ENCODE peak calls at places on chromosomes 2 and 18, in nine cellular contexts. F is activated CD8-positive, alpha-beta T cell treated with anti-CD3 and anti-CD28 coated beads for 36 hours; U is A549; I is lower lobe of right lung; Z is astrocyte of the spinal cord; P is mammary epithelial cell; L is left lung; N is hepatocyte; X is fibroblast of mammary gland. M is an unnamed sample.

GRCh38 chr2:230640540-230641011 is 72.1 kb upstream of the CAB39 start:
- DNase-seq in P (peak), U (no peak), Z (peak), L (no peak), N (no peak), X (no peak), I (no peak), F (no peak), M (no peak)

GRCh38 chr2:219495531-219496122 is 3.1 kb upstream of the GMPPA start:
- DNase-seq in N (peak), F (peak), X (peak), Z (peak), L (no peak), I (no peak), P (peak), U (peak), M (peak)

GRCh38 chr2:192379736-192380135 is 185.0 kb upstream of the TMEFF2 start:
- DNase-seq in F (no peak), U (no peak), N (no peak), X (no peak), L (no peak), I (no peak), Z (no peak), P (no peak), M (no peak)

GRCh38 chr2:234770081-234770506 is 181.7 kb upstream of the SH3BP4 start:
- DNase-seq in U (no peak), N (peak), I (no peak), X (no peak), L (no peak), Z (peak), F (no peak), P (no peak), M (no peak)

GRCh38 chr2:23624378-23624777 is 239.4 kb downstream of the KLHL29 start:
- DNase-seq in I (peak), U (peak), Z (no peak), N (no peak), X (peak), L (no peak), P (no peak), F (peak), M (no peak)

GRCh38 chr2:128695646-128696240 is 377.1 kb upstream of the HS6ST1 start:
- DNase-seq in P (no peak), Z (no peak), L (no peak), N (no peak), F (no peak), I (no peak), U (no peak), X (no peak), M (no peak)

GRCh38 chr2:230503798-230504197 is 87.8 kb downstream of the SP100 start:
- DNase-seq in I (no peak), Z (no peak), F (no peak), N (no peak), L (no peak), X (no peak), U (no peak), P (no peak), M (no peak)

GRCh38 chr2:199471443-199472057 is 13.8 kb upstream of the SATB2 start:
- DNase-seq in P (no peak), I (peak), F (peak), X (peak), Z (peak), L (peak), N (peak), U (no peak), M (no peak)

GRCh38 chr2:142315353-142315752 is 184.5 kb upstream of the LRP1B start:
- DNase-seq in P (no peak), X (peak), Z (peak), L (no peak), N (no peak), F (no peak), U (no peak), I (no peak), M (no peak)

GRCh38 chr18:52339891-52340371 is at the start of gene DCC:
- DNase-seq in X (peak), L (peak), F (peak), U (peak), N (peak), I (no peak), P (peak), Z (peak), M (peak)

GRCh38 chr18:23793051-23793450 is 103.8 kb downstream of the LAMA3 start:
- DNase-seq in I (no peak), N (no peak), F (no peak), Z (no peak), P (no peak), U (no peak), L (no peak), X (no peak), M (no peak)

GRCh38 chr18:48814490-48815181 is 136.1 kb downstream of the SMAD7 start:
- DNase-seq in I (peak), Z (peak), F (peak), P (no peak), N (no peak), U (no peak), L (no peak), X (no peak), M (no peak)

GRCh38 chr2:240820014-240820606 is at the start of gene KIF1A:
- DNase-seq in X (no peak), I (no peak), Z (no peak), L (peak), U (no peak), F (peak), P (no peak), N (peak), M (no peak)

GRCh38 chr2:70615222-70615621 is 61.6 kb upstream of the TGFA start:
- DNase-seq in Z (no peak), X (no peak), P (no peak), L (no peak), F (no peak), N (no peak), I (no peak), U (no peak), M (no peak)

GRCh38 chr2:201182650-201183372 is at the start of gene CASP10:
- DNase-seq in N (peak), U (peak), L (no peak), P (peak), Z (peak), X (peak), I (no peak), F (peak), M (peak)

GRCh38 chr2:65377556-65378307 is 54.7 kb downstream of the SPRED2 start:
- DNase-seq in X (peak), U (no peak), I (no peak), L (no peak), P (peak), N (peak), F (peak), Z (peak), M (peak)

GRCh38 chr2:68031546-68032160 is 31.2 kb downstream of the C1D start:
- DNase-seq in U (peak), X (peak), P (peak), N (peak), F (no peak), Z (peak), L (no peak), I (no peak), M (peak)

GRCh38 chr2:3491716-3492474 is 27.4 kb downstream of the ADI1 start:
- DNase-seq in L (no peak), P (no peak), I (peak), X (no peak), Z (no peak), U (no peak), F (no peak), N (no peak), M (no peak)

GRCh38 chr2:24015562-24016375 is 5.9 kb downstream of the MFSD2B start:
- DNase-seq in Z (peak), I (no peak), P (peak), X (peak), U (peak), N (peak), L (no peak), F (no peak), M (peak)

GRCh38 chr2:186771850-186772463 is 77.0 kb downstream of the ZSWIM2 start:
- DNase-seq in X (no peak), Z (peak), P (peak), N (no peak), F (no peak), I (no peak), U (no peak), L (no peak), M (peak)

GRCh38 chr2:44267269-44268258 is 7.7 kb upstream of the SLC3A1 start:
- DNase-seq in Z (no peak), I (no peak), L (no peak), N (no peak), X (peak), U (no peak), F (no peak), P (no peak), M (no peak)

GRCh38 chr2:205237524-205237923 is 444.8 kb upstream of the NRP2 start:
- DNase-seq in X (no peak), U (no peak), N (no peak), P (no peak), Z (no peak), I (no peak), F (no peak), L (no peak), M (no peak)

GRCh38 chr2:45438872-45439665 is 172.0 kb downstream of the SRBD1 start:
- DNase-seq in P (no peak), Z (no peak), N (no peak), L (no peak), U (no peak), F (no peak), I (no peak), X (no peak), M (no peak)

GRCh38 chr2:110735366-110735765 is 3.0 kb downstream of the ACOXL start:
- DNase-seq in F (no peak), P (no peak), U (no peak), N (no peak), I (no peak), X (no peak), Z (no peak), L (no peak), M (peak)

GRCh38 chr2:170369894-170370293 is 191.9 kb downstream of the MYO3B start:
- DNase-seq in P (peak), L (no peak), Z (peak), X (peak), U (peak), I (no peak), F (no peak), N (peak), M (peak)

GRCh38 chr2:70921031-70921430 is 14.7 kb upstream of the ATP6V1B1 start:
- DNase-seq in L (no peak), X (no peak), F (no peak), P (no peak), Z (no peak), N (peak), I (no peak), U (no peak), M (no peak)

GRCh38 chr2:109269956-109270757 is 141.2 kb downstream of the SH3RF3 start:
- DNase-seq in I (no peak), N (no peak), F (no peak), L (no peak), U (no peak), X (no peak), Z (no peak), P (no peak), M (no peak)

GRCh38 chr2:226445216-226445861 is 354.3 kb downstream of the IRS1 start:
- DNase-seq in U (no peak), X (no peak), Z (no peak), L (no peak), F (no peak), P (no peak), I (no peak), N (peak), M (no peak)
- TF ChIP-seq CTCF in U (no peak), X (no peak), Z (no peak), L (no peak), F (no peak), P (no peak), I (no peak), N (no peak), M (no peak)

GRCh38 chr2:53209679-53210473 is 557.7 kb upstream of the CHAC2 start:
- DNase-seq in X (no peak), N (no peak), L (no peak), F (no peak), I (no peak), P (no peak), Z (no peak), U (no peak), M (no peak)

GRCh38 chr2:53211201-53211774 is 556.3 kb upstream of the CHAC2 start:
- DNase-seq in N (no peak), P (no peak), U (no peak), L (no peak), X (no peak), F (no peak), Z (no peak), I (no peak), M (no peak)

GRCh38 chr2:53208815-53209214 is 558.8 kb upstream of the CHAC2 start:
- DNase-seq in F (no peak), I (no peak), N (no peak), Z (no peak), L (no peak), X (no peak), P (no peak), U (no peak), M (no peak)

GRCh38 chr2:53210538-53210937 is 557.1 kb upstream of the CHAC2 start:
- DNase-seq in U (no peak), L (no peak), I (no peak), F (no peak), Z (no peak), N (no peak), X (no peak), P (no peak), M (no peak)
- TF ChIP-seq CTCF in U (no peak), L (no peak), I (no peak), F (no peak), Z (peak), N (no peak), X (no peak), P (no peak), M (no peak)

GRCh38 chr18:9366126-9366714 is 31.6 kb downstream of the TWSG1 start:
- DNase-seq in P (peak), Z (peak), X (peak), N (peak), U (peak), F (no peak), I (no peak), L (no peak), M (peak)
- TF ChIP-seq CTCF in P (peak), Z (peak), X (peak), N (peak), U (no peak), F (no peak), I (peak), L (no peak), M (peak)

DNA sequence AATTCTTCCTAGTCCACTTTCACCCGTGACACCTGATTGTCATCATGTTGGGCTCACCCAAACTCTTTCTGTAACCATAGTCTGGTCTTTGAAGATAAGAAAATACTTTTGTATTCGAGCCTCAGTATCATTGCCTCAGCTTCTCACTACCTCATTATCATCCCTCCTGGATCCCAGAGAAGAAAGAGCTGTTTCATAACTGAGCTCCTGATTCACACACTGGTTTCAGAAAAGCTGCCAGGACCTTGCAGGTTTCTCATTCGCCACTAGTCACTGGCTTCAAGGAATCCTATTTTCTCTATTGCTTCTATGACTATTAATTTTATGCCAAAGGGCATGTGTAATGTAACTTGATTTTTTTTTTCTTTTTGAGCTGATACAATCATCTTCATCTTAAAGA is 2.9 kb upstream of the CRIM1 start:
- DNase-seq in I (no peak), X (peak), U (no peak), L (no peak), P (peak), F (no peak), Z (peak), N (no peak), M (peak)
- TF ChIP-seq CTCF in I (no peak), X (peak), U (no peak), L (no peak), P (peak), F (no peak), Z (no peak), N (no peak), M (peak)

GRCh38 chr2:75605770-75606535 is 40.6 kb upstream of the MRPL19 start:
- DNase-seq in Z (peak), F (no peak), U (peak), P (peak), L (no peak), I (peak), N (peak), X (peak), M (peak)
- TF ChIP-seq CTCF in Z (peak), F (no peak), U (no peak), P (peak), L (no peak), I (no peak), N (peak), X (peak), M (peak)

GRCh38 chr2:160984426-160985077 is 175.7 kb upstream of the TANK start:
- DNase-seq in I (no peak), F (no peak), N (no peak), Z (no peak), P (no peak), L (no peak), X (no peak), U (no peak), M (no peak)

GRCh38 chr2:160993543-160994090 is 166.6 kb upstream of the TANK start:
- DNase-seq in F (no peak), I (no peak), Z (peak), P (no peak), L (no peak), N (no peak), X (no peak), U (no peak), M (no peak)

GRCh38 chr2:160994141-160995002 is 165.9 kb upstream of the TANK start:
- DNase-seq in P (peak), X (peak), Z (peak), N (peak), U (peak), I (no peak), F (peak), L (no peak), M (peak)

DNA sequence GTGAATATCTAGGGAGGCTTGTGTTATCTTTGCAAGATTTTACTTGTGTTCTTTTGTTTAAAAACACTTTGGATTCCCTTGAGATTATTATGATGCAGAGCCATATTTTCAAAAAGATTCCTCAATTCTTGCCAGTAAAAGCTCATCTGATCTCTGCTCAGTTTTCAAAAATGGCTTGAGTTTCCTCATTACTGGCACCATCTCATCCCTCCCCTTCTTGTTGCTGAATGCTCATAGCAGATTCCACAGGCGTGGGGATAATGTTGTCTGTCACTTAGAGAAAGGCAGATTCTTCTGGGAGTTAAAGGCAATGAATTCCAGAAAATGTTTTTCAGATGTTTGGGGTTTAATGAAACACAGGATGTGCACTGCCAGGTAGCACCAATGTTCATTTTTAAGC is 170.4 kb upstream of the TANK start:
- DNase-seq in F (no peak), L (no peak), U (no peak), X (no peak), Z (no peak), N (no peak), P (no peak), I (no peak), M (no peak)
- TF ChIP-seq CTCF in F (no peak), L (no peak), U (no peak), X (no peak), Z (no peak), N (no peak), P (no peak), I (no peak), M (no peak)

GRCh38 chr2:37683241-37683640 is 11.8 kb upstream of the CDC42EP3 start:
- DNase-seq in N (no peak), I (no peak), F (no peak), L (no peak), P (no peak), U (no peak), Z (no peak), X (no peak), M (no peak)

GRCh38 chr2:37684809-37685208 is 13.4 kb upstream of the CDC42EP3 start:
- DNase-seq in P (no peak), L (no peak), F (no peak), X (no peak), U (no peak), N (no peak), Z (no peak), I (no peak), M (no peak)

GRCh38 chr2:37683926-37684780 is 12.7 kb upstream of the CDC42EP3 start:
- DNase-seq in U (no peak), I (no peak), N (no peak), L (no peak), X (no peak), F (no peak), P (peak), Z (no peak), M (peak)

GRCh38 chr2:37681587-37681986 is 10.1 kb upstream of the CDC42EP3 start:
- DNase-seq in I (no peak), F (no peak), X (no peak), Z (no peak), L (no peak), N (no peak), P (no peak), U (no peak), M (no peak)

DNA sequence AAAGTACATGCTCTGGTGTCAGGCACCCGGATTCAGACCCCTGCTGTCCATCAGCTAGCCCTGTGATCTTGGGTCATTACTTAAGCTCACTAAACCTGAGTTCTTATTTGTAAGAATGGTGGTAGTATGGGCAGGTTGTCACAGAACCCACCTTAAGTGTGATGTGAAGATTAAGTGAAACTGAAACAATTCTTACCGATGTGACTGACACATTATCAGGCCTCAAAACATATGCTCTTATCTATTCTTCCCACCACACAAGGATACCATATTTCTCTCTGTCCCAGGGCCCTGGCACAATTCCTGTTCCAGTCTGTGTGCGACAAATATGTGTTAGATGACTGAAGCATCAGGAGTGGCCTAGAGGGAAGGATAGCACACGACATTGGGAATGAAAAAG is 11.0 kb upstream of the CDC42EP3 start:
- DNase-seq in P (no peak), Z (no peak), I (no peak), N (no peak), X (no peak), L (no peak), U (no peak), F (no peak), M (no peak)
- TF ChIP-seq CTCF in P (no peak), Z (no peak), I (no peak), N (no peak), X (no peak), L (no peak), U (no peak), F (no peak), M (no peak)

GRCh38 chr2:236505071-236505470 is 64.6 kb upstream of the ACKR3 start:
- DNase-seq in N (no peak), Z (no peak), U (no peak), X (no peak), P (no peak), F (no peak), L (no peak), I (no peak), M (no peak)

GRCh38 chr2:236501531-236501930 is 68.1 kb upstream of the ACKR3 start:
- DNase-seq in Z (no peak), I (no peak), X (no peak), F (no peak), P (no peak), L (no peak), U (no peak), N (no peak), M (no peak)

GRCh38 chr2:236503583-236503982 is 66.0 kb upstream of the ACKR3 start:
- DNase-seq in Z (no peak), X (no peak), P (no peak), I (no peak), L (no peak), U (no peak), F (no peak), N (no peak), M (no peak)

GRCh38 chr2:236501026-236501425 is 68.6 kb upstream of the ACKR3 start:
- DNase-seq in X (no peak), F (no peak), Z (no peak), N (no peak), U (no peak), I (no peak), L (no peak), P (no peak), M (no peak)

DNA sequence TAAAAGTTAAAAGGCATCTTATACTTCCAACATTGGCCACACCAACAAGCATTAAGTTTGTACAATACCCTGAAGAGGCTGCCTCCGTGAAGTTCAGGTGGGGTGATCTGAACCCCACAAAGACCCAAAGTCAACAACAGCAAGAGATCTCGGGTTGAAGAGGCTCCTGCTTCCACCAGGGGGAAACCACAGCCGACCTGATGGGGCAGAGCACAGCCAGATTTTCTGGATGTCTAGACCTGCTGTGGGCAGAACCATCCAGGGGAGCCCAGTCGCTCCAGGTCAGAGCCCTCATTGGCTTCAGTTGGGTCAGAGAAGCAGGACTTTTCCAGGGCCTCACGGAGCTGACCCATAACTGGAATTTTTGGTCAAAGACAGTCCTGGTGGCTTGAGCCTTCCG is 66.5 kb upstream of the ACKR3 start:
- DNase-seq in P (no peak), Z (no peak), L (no peak), X (no peak), U (no peak), F (no peak), I (no peak), N (no peak), M (no peak)
- TF ChIP-seq CTCF in P (peak), Z (peak), L (no peak), X (peak), U (no peak), F (no peak), I (no peak), N (peak), M (peak)

M was measured in bronchial epithelial cell.